ENCODE peak calls at places on chromosomes 3 and 15, in five cellular contexts. One of them, this sample, is unnamed.
A peak's percentile ranks its signal among the peaks of the same experiment; 100 is the strongest.

GRCh38 chr15:48470096-48470495 is 138.9 kb downstream of the DUT start:
- DNase-seq in left lobe of liver: no peak
- DNase-seq in HFFc6: no peak
- DNase-seq in thoracic aorta: no peak
- DNase-seq in amniotic stem cell: no peak
- DNase-seq in this sample: no peak

GRCh38 chr3:55486857-55487375 is at the start of gene WNT5A:
- DNase-seq in left lobe of liver: peak; percentile 73
- DNase-seq in HFFc6: no peak
- DNase-seq in thoracic aorta: no peak
- DNase-seq in amniotic stem cell: no peak
- DNase-seq in this sample: no peak

GRCh38 chr3:23668430-23668904 is 137.3 kb upstream of the UBE2E1 start:
- DNase-seq in left lobe of liver: no peak
- DNase-seq in HFFc6: peak; percentile 85
- DNase-seq in thoracic aorta: no peak
- DNase-seq in amniotic stem cell: peak; percentile 21
- DNase-seq in this sample: no peak

GRCh38 chr15:42650208-42651066 is 75.0 kb downstream of the STARD9 start:
- DNase-seq in left lobe of liver: peak; percentile 67
- DNase-seq in HFFc6: peak; percentile 86
- DNase-seq in thoracic aorta: peak; percentile 28
- DNase-seq in amniotic stem cell: peak; percentile 53
- DNase-seq in this sample: peak; percentile 79

GRCh38 chr3:149353581-149354184 is 20.2 kb upstream of the TM4SF18 start:
- DNase-seq in left lobe of liver: no peak
- DNase-seq in HFFc6: no peak
- DNase-seq in thoracic aorta: no peak
- DNase-seq in amniotic stem cell: no peak
- DNase-seq in this sample: no peak

GRCh38 chr3:64539451-64540196 is 148.2 kb downstream of the ADAMTS9 start:
- DNase-seq in left lobe of liver: no peak
- DNase-seq in HFFc6: peak; percentile 5
- DNase-seq in thoracic aorta: no peak
- DNase-seq in amniotic stem cell: peak; percentile 27
- DNase-seq in this sample: no peak

GRCh38 chr3:149618151-149619123 is 39.4 kb downstream of the WWTR1 start:
- DNase-seq in left lobe of liver: no peak
- DNase-seq in HFFc6: no peak
- DNase-seq in thoracic aorta: peak; percentile 36
- DNase-seq in amniotic stem cell: no peak
- DNase-seq in this sample: no peak

GRCh38 chr3:170506556-170506955 is 79.3 kb downstream of the SLC7A14 start:
- DNase-seq in left lobe of liver: no peak
- DNase-seq in HFFc6: no peak
- DNase-seq in thoracic aorta: no peak
- DNase-seq in amniotic stem cell: peak; percentile 9
- DNase-seq in this sample: no peak

GRCh38 chr15:25609371-25609770 is 170.5 kb upstream of the UBE3A start:
- DNase-seq in left lobe of liver: no peak
- DNase-seq in HFFc6: no peak
- DNase-seq in thoracic aorta: no peak
- DNase-seq in amniotic stem cell: no peak
- DNase-seq in this sample: no peak

GRCh38 chr3:29203846-29204245 is 77.0 kb upstream of the RBMS3 start:
- DNase-seq in left lobe of liver: no peak
- DNase-seq in HFFc6: peak; percentile 21
- DNase-seq in thoracic aorta: no peak
- DNase-seq in amniotic stem cell: no peak
- DNase-seq in this sample: no peak

GRCh38 chr3:77039606-77040553 is at the start of gene ROBO2:
- DNase-seq in left lobe of liver: no peak
- DNase-seq in HFFc6: no peak
- DNase-seq in thoracic aorta: no peak
- DNase-seq in amniotic stem cell: peak; percentile 51
- DNase-seq in this sample: no peak

GRCh38 chr3:13141991-13142412 is 68.8 kb upstream of the IQSEC1 start:
- DNase-seq in left lobe of liver: no peak
- DNase-seq in HFFc6: peak; percentile 20
- DNase-seq in thoracic aorta: no peak
- DNase-seq in amniotic stem cell: no peak
- DNase-seq in this sample: peak; percentile 45

GRCh38 chr15:100780208-100780800 is 99.3 kb upstream of the ALDH1A3 start:
- DNase-seq in left lobe of liver: peak; percentile 19
- DNase-seq in HFFc6: no peak
- DNase-seq in thoracic aorta: no peak
- DNase-seq in amniotic stem cell: no peak
- DNase-seq in this sample: no peak

GRCh38 chr15:58438956-58439355 is 7.2 kb downstream of the LIPC start:
- DNase-seq in left lobe of liver: peak; percentile 70
- DNase-seq in HFFc6: peak; percentile 43
- DNase-seq in thoracic aorta: no peak
- DNase-seq in amniotic stem cell: no peak
- DNase-seq in this sample: peak; percentile 57

GRCh38 chr3:160376681-160377080 is 22.3 kb downstream of the IFT80 start:
- DNase-seq in left lobe of liver: no peak
- DNase-seq in HFFc6: peak; percentile 35
- DNase-seq in thoracic aorta: no peak
- DNase-seq in amniotic stem cell: no peak
- DNase-seq in this sample: no peak

GRCh38 chr15:80967451-80967850 is 22.2 kb downstream of the MESD start:
- DNase-seq in left lobe of liver: no peak
- DNase-seq in HFFc6: peak; percentile 24
- DNase-seq in thoracic aorta: no peak
- DNase-seq in amniotic stem cell: no peak
- DNase-seq in this sample: no peak

GRCh38 chr15:87268675-87269074 is 987.9 kb downstream of the NTRK3 start:
- DNase-seq in left lobe of liver: no peak
- DNase-seq in HFFc6: peak; percentile 40
- DNase-seq in thoracic aorta: no peak
- DNase-seq in amniotic stem cell: no peak
- DNase-seq in this sample: no peak

GRCh38 chr15:69557340-69558137 is 104.9 kb downstream of the RPLP1 start:
- DNase-seq in left lobe of liver: peak; percentile 87
- DNase-seq in HFFc6: peak; percentile 96
- DNase-seq in thoracic aorta: no peak
- DNase-seq in amniotic stem cell: peak; percentile 92
- DNase-seq in this sample: no peak

GRCh38 chr3:127809611-127810010 is 12.7 kb downstream of the MGLL start:
- DNase-seq in left lobe of liver: peak; percentile 28
- DNase-seq in HFFc6: no peak
- DNase-seq in thoracic aorta: no peak
- DNase-seq in amniotic stem cell: no peak
- DNase-seq in this sample: no peak

GRCh38 chr15:51634591-51635198 is 12.1 kb upstream of the DMXL2 start:
- DNase-seq in left lobe of liver: no peak
- DNase-seq in HFFc6: no peak
- DNase-seq in thoracic aorta: no peak
- DNase-seq in amniotic stem cell: no peak
- DNase-seq in this sample: no peak

GRCh38 chr15:37101634-37102314 is 1.4 kb upstream of the MEIS2 start:
- DNase-seq in left lobe of liver: peak; percentile 83
- DNase-seq in HFFc6: peak; percentile 55
- DNase-seq in thoracic aorta: no peak
- DNase-seq in amniotic stem cell: peak; percentile 70
- DNase-seq in this sample: no peak

GRCh38 chr3:128870327-128870726 is 9.1 kb upstream of the ACAD9 start:
- DNase-seq in left lobe of liver: no peak
- DNase-seq in HFFc6: no peak
- DNase-seq in thoracic aorta: no peak
- DNase-seq in amniotic stem cell: no peak
- DNase-seq in this sample: no peak

GRCh38 chr3:41683666-41684350 is 278.1 kb downstream of the ULK4 start:
- DNase-seq in left lobe of liver: peak; percentile 68
- DNase-seq in HFFc6: peak; percentile 63
- DNase-seq in thoracic aorta: no peak
- DNase-seq in amniotic stem cell: no peak
- DNase-seq in this sample: no peak

GRCh38 chr15:31090741-31091140 is 10.8 kb downstream of the TRPM1 start:
- DNase-seq in left lobe of liver: no peak
- DNase-seq in HFFc6: no peak
- DNase-seq in thoracic aorta: no peak
- DNase-seq in amniotic stem cell: no peak
- DNase-seq in this sample: no peak

GRCh38 chr3:150319900-150320299 is 88.2 kb upstream of the TSC22D2 start:
- DNase-seq in left lobe of liver: no peak
- DNase-seq in HFFc6: peak; percentile 96
- DNase-seq in thoracic aorta: no peak
- DNase-seq in amniotic stem cell: peak; percentile 75
- DNase-seq in this sample: no peak

GRCh38 chr3:100040446-100040845 is 73.9 kb downstream of the FILIP1L start:
- DNase-seq in left lobe of liver: no peak
- DNase-seq in HFFc6: no peak
- DNase-seq in thoracic aorta: no peak
- DNase-seq in amniotic stem cell: no peak
- DNase-seq in this sample: no peak

GRCh38 chr15:65663521-65663920 is 41.8 kb downstream of the SLC24A1 start:
- DNase-seq in left lobe of liver: no peak
- DNase-seq in HFFc6: no peak
- DNase-seq in thoracic aorta: no peak
- DNase-seq in amniotic stem cell: no peak
- DNase-seq in this sample: no peak

GRCh38 chr3:57803647-57804081 is 47.6 kb downstream of the SLMAP start:
- DNase-seq in left lobe of liver: no peak
- DNase-seq in HFFc6: peak; percentile 92
- DNase-seq in thoracic aorta: peak; percentile 15
- DNase-seq in amniotic stem cell: peak; percentile 56
- DNase-seq in this sample: no peak

GRCh38 chr15:48084759-48085420 is 35.9 kb upstream of the SLC24A5 start:
- DNase-seq in left lobe of liver: no peak
- DNase-seq in HFFc6: peak; percentile 25
- DNase-seq in thoracic aorta: no peak
- DNase-seq in amniotic stem cell: no peak
- DNase-seq in this sample: no peak

GRCh38 chr15:50633653-50634052 is 52.9 kb downstream of the TRPM7 start:
- DNase-seq in left lobe of liver: no peak
- DNase-seq in HFFc6: no peak
- DNase-seq in thoracic aorta: no peak
- DNase-seq in amniotic stem cell: no peak
- DNase-seq in this sample: no peak

GRCh38 chr3:83928391-83928790 is 1030.4 kb upstream of the CADM2 start:
- DNase-seq in left lobe of liver: no peak
- DNase-seq in HFFc6: no peak
- DNase-seq in thoracic aorta: no peak
- DNase-seq in amniotic stem cell: no peak
- DNase-seq in this sample: no peak

This sample was measured in activated CD4-positive, alpha-beta memory T cell treated with anti-CD3 and anti-CD28 coated beads, Interleukin-2, amount 10 ng/mL, durations not matched to agents 7 days and 5 days.